ENCODE peak calls at places on chromosomes 16 and 17, in four cellular contexts. C, D, T and U are unnamed samples. For H3K27me3, the result is how much of the 10 kb centered on the place peaks cover.

GRCh38 chr17:75078097-75079022 is 9.4 kb upstream of the SLC16A5 start:
- DNase-seq in C (no peak), D (no peak), T (no peak), U (peak)

GRCh38 chr17:55575058-55575606 is 63.9 kb upstream of the SMIM36 start:
- DNase-seq in C (no peak), D (no peak), T (no peak), U (no peak)

GRCh38 chr17:77802811-77803220 is 155.7 kb upstream of the TNRC6C start:
- DNase-seq in C (no peak), D (peak), T (no peak), U (no peak)

GRCh38 chr16:67461600-67462278 is 19.2 kb downstream of the ATP6V0D1 start:
- DNase-seq in C (no peak), D (no peak), T (no peak), U (no peak)

GRCh38 chr17:56754523-56755208 is 79.1 kb downstream of the C17orf67 start:
- DNase-seq in C (no peak), D (no peak), T (no peak), U (no peak)

GRCh38 chr17:18267927-18268711 is 7.7 kb downstream of the MIEF2 start:
- DNase-seq in C (no peak), D (no peak), T (no peak), U (no peak)

GRCh38 chr17:41959336-41960095 is 7.1 kb upstream of the CNP start:
- DNase-seq in C (no peak), D (no peak), T (no peak), U (peak)

GRCh38 chr17:11598274-11599221 is at the start of gene DNAH9:
- DNase-seq in C (no peak), D (peak), T (no peak), U (no peak)

GRCh38 chr16:85535352-85536072 is 77.6 kb upstream of the GSE1 start:
- DNase-seq in C (no peak), D (no peak), T (no peak), U (no peak)

GRCh38 chr16:86528061-86528929 is 18.0 kb downstream of the FOXF1 start:
- DNase-seq in C (no peak), D (no peak), T (no peak), U (no peak)

GRCh38 chr17:76237859-76238313 is 2.4 kb downstream of the RNF157 start:
- DNase-seq in C (no peak), D (no peak), T (no peak), U (no peak)

GRCh38 chr17:13413001-13413400 is 188.7 kb downstream of the HS3ST3A1 start:
- DNase-seq in C (no peak), D (no peak), T (no peak), U (no peak)

GRCh38 chr17:5437721-5438317 is 1.1 kb downstream of the C1QBP start:
- DNase-seq in C (no peak), D (no peak), T (no peak), U (no peak)

GRCh38 chr17:16313159-16314090 is 39.8 kb downstream of the CENPV start:
- DNase-seq in C (no peak), D (no peak), T (no peak), U (peak)

GRCh38 chr17:16319969-16320368 is 33.3 kb downstream of the CENPV start:
- DNase-seq in C (no peak), D (no peak), T (no peak), U (no peak)

GRCh38 chr17:16314859-16315258 is 38.4 kb downstream of the CENPV start:
- DNase-seq in C (no peak), D (no peak), T (no peak), U (no peak)

DNA sequence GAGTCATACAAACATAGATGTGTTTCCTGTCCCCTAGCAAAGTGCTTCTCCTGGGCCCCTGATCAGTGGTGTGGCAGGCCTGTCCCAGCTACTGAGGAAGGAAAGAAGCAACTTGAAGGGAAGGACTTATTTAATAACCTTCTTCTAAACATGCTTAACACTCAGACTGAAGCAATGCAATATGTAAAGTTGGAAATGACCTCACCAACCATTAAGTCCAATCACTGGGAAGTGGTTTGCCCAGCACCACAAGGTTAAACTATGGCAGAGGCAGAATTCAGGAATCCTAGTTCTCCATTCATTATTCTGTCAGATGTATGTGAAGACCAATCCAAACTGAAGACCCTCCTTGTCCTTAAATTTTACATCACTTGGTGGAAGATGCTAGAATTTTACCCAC is 39.1 kb downstream of the CENPV start:
- DNase-seq in C (no peak), D (no peak), T (no peak), U (no peak)
- H3K27ac ChIP-seq in C (no peak), D (no peak), T (no peak), U (no peak)

GRCh38 chr17:48676963-48677558 is 45.3 kb downstream of the PRAC1 start:
- DNase-seq in C (no peak), D (no peak), T (no peak), U (no peak)
- H3K27me3 ChIP-seq in C (under half), D (under half), T (under half), U (under half)

DNA sequence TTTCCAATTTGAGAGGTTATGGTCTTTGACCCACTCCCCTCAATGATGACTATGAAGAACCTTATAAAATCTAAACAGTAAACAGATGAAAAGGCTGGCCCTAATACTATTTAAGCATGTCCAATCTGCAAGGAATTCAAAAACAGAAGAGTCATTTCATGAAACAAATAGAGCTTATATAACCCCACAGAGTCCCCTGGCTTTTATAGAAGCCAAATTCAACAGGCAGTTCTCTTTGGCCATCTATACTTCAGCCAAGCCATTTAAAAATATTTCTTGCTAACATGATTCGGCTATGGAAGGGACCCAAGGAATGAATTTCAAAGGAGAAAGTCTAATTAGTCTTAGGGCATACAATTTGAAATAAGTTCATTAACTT is 43.4 kb downstream of the SPOP start:
- DNase-seq in C (no peak), D (no peak), T (no peak), U (no peak)
- H3K27ac ChIP-seq in C (no peak), D (peak), T (no peak), U (no peak)

GRCh38 chr16:49281481-49281842 is at the start of gene CBLN1:
- DNase-seq in C (no peak), D (no peak), T (no peak), U (no peak)
- H3K27me3 ChIP-seq in C (under half), D (half or more), T (half or more), U (half or more)

GRCh38 chr16:74226361-74226979 is 70.1 kb upstream of the PSMD7 start:
- DNase-seq in C (no peak), D (no peak), T (no peak), U (no peak)
- H3K27ac ChIP-seq in C (no peak), D (no peak), T (no peak), U (no peak)

DNA sequence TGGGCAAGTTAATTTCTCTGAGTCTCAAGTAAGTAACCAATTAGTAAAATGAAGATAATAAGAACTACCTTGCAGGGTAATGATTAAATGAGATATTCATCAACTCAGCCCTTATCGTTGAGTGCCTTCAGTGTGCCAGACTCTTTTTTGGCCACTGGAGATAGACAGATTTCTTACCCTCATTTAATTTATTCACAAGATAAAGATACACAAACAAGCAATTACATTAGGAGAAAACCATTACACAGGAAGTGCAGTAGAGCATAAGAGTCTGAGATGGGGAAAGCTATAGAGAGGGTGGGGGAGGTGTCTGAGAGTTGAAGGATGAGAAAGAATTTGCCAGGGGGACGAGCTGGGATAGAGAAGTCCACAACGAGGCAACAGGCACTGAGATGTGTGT is 72.5 kb upstream of the BCAR1 start:
- DNase-seq in C (no peak), D (no peak), T (no peak), U (no peak)
- H3K27me3 ChIP-seq in C (under half), D (under half), T (under half), U (under half)